ENCODE peak calls at places on chromosome 13, in nine cellular contexts. Q is Panc1, U is tibial artery, J is PC-3, S is fibroblast of the aortic adventitia, V is heart left ventricle, E is breast epithelium, D is osteoblast, M is foreskin fibroblast. H is an unnamed sample.

GRCh38 chr13:100464006-100464405 is 124.6 kb downstream of the GGACT start:
- DNase-seq in S (peak), D (no peak), Q (no peak), E (no peak), V (no peak), U (no peak), M (no peak), J (no peak), H (no peak)

GRCh38 chr13:91417660-91418325 is 19.4 kb downstream of the GPC5 start:
- DNase-seq in S (no peak), E (no peak), D (no peak), J (no peak), V (no peak), M (no peak), U (no peak), Q (no peak), H (no peak)

GRCh38 chr13:73060251-73061160 is 1.7 kb downstream of the KLF5 start:
- DNase-seq in V (peak), S (peak), D (peak), U (peak), J (peak), M (peak), Q (no peak), E (peak), H (peak)

GRCh38 chr13:25473864-25474263 is 102.1 kb downstream of the ATP8A2 start:
- DNase-seq in D (peak), V (no peak), U (no peak), E (no peak), J (no peak), Q (no peak), S (no peak), M (no peak), H (no peak)

GRCh38 chr13:41812851-41813250 is 148.1 kb downstream of the VWA8 start:
- DNase-seq in J (no peak), E (no peak), M (no peak), V (no peak), D (no peak), Q (no peak), U (no peak), S (no peak), H (no peak)

GRCh38 chr13:33290421-33290965 is 4.9 kb upstream of the STARD13 start:
- DNase-seq in E (no peak), J (no peak), M (no peak), D (peak), U (no peak), S (no peak), V (no peak), Q (no peak), H (no peak)

GRCh38 chr13:111521030-111521429 is 200.6 kb downstream of the TEX29 start:
- DNase-seq in J (no peak), V (no peak), Q (no peak), E (no peak), M (no peak), S (no peak), D (no peak), U (no peak), H (no peak)

GRCh38 chr13:102948006-102948405 is 102.2 kb downstream of the ERCC5 start:
- DNase-seq in M (no peak), J (peak), U (no peak), S (peak), V (peak), E (no peak), D (no peak), Q (no peak), H (no peak)

GRCh38 chr13:57633950-57634828 is 2.6 kb downstream of the PCDH17 start:
- DNase-seq in Q (no peak), V (peak), J (no peak), M (no peak), U (peak), S (no peak), E (no peak), D (peak), H (no peak)

GRCh38 chr13:44848956-44849748 is 140.1 kb downstream of the NUFIP1 start:
- DNase-seq in J (no peak), S (no peak), M (no peak), Q (no peak), V (no peak), E (peak), D (no peak), U (peak), H (peak)

GRCh38 chr13:62779146-62779545 is 1363.5 kb upstream of the PCDH20 start:
- DNase-seq in U (no peak), J (no peak), Q (no peak), E (no peak), M (no peak), S (no peak), V (no peak), D (no peak), H (no peak)

GRCh38 chr13:35767256-35767981 is 290.9 kb upstream of the MAB21L1 start:
- DNase-seq in J (no peak), M (no peak), E (no peak), Q (no peak), U (no peak), S (no peak), V (no peak), D (no peak), H (no peak)

GRCh38 chr13:73991384-73991783 is 142.8 kb downstream of the KLF12 start:
- DNase-seq in Q (no peak), M (no peak), D (no peak), J (no peak), V (no peak), E (no peak), S (no peak), U (no peak), H (no peak)

GRCh38 chr13:33236021-33236420 is 49.5 kb downstream of the STARD13 start:
- DNase-seq in M (peak), E (no peak), U (no peak), J (peak), S (peak), V (no peak), Q (no peak), D (peak), H (no peak)

GRCh38 chr13:73880365-73880764 is 253.8 kb downstream of the KLF12 start:
- DNase-seq in Q (no peak), E (no peak), M (no peak), V (no peak), S (no peak), D (no peak), J (no peak), U (no peak), H (peak)

GRCh38 chr13:112441779-112442310 is 65.7 kb downstream of the SPACA7 start:
- DNase-seq in M (no peak), V (no peak), U (no peak), J (no peak), E (no peak), D (peak), S (no peak), Q (no peak), H (no peak)

GRCh38 chr13:92175330-92175729 is 776.9 kb downstream of the GPC5 start:
- DNase-seq in J (peak), U (no peak), Q (no peak), S (peak), M (peak), V (no peak), E (no peak), D (peak), H (peak)

GRCh38 chr13:62287764-62288163 is 872.1 kb upstream of the PCDH20 start:
- DNase-seq in Q (no peak), V (no peak), M (no peak), S (no peak), U (no peak), J (no peak), D (no peak), E (no peak), H (no peak)

GRCh38 chr13:112693831-112694497 is 4.1 kb downstream of the ATP11A start:
- DNase-seq in D (peak), M (peak), S (peak), Q (no peak), V (peak), E (no peak), J (peak), U (peak), H (peak)

GRCh38 chr13:74129500-74130144 is 4.6 kb downstream of the KLF12 start:
- DNase-seq in Q (no peak), U (no peak), D (no peak), E (no peak), J (peak), M (no peak), S (peak), V (no peak), H (peak)

GRCh38 chr13:60583911-60584753 is 187.1 kb downstream of the TDRD3 start:
- DNase-seq in E (no peak), V (no peak), Q (no peak), J (peak), S (peak), U (peak), D (peak), M (peak), H (peak)

GRCh38 chr13:92833071-92833470 is 393.5 kb upstream of the GPC6 start:
- DNase-seq in U (no peak), M (peak), Q (no peak), E (no peak), D (no peak), S (peak), J (peak), V (no peak), H (no peak)

GRCh38 chr13:40064154-40064713 is 408.8 kb downstream of the COG6 start:
- DNase-seq in Q (no peak), S (no peak), M (no peak), J (no peak), E (no peak), V (no peak), D (no peak), U (no peak), H (no peak)

GRCh38 chr13:80305737-80306136 is 35.2 kb downstream of the SPRY2 start:
- DNase-seq in S (peak), V (no peak), E (no peak), D (no peak), Q (no peak), J (no peak), M (no peak), U (no peak), H (no peak)

GRCh38 chr13:98180092-98180491 is 3.0 kb upstream of the RNF113B start:
- DNase-seq in V (no peak), M (no peak), E (no peak), U (no peak), Q (no peak), J (no peak), S (no peak), D (no peak), H (no peak)

GRCh38 chr13:95948646-95949045 is 104.6 kb downstream of the UGGT2 start:
- DNase-seq in Q (no peak), U (no peak), M (peak), D (no peak), V (no peak), J (peak), E (no peak), S (peak), H (peak)

GRCh38 chr13:33403807-33404362 is 118.3 kb upstream of the STARD13 start:
- DNase-seq in U (no peak), Q (no peak), M (no peak), E (no peak), V (no peak), J (no peak), S (no peak), D (no peak), H (peak)

GRCh38 chr13:88544836-88545235 is 873.7 kb downstream of the SLITRK5 start:
- DNase-seq in E (no peak), D (no peak), U (no peak), Q (no peak), S (no peak), M (no peak), V (no peak), J (peak), H (no peak)

GRCh38 chr13:113863511-113864302 is at the start of gene GAS6:
- DNase-seq in M (peak), E (peak), D (peak), J (peak), S (peak), Q (no peak), V (peak), U (no peak), H (peak)

GRCh38 chr13:114282143-114282685 is 813 bp downstream of the UPF3A start:
- DNase-seq in Q (no peak), U (peak), E (no peak), D (peak), J (peak), S (peak), V (peak), M (peak), H (no peak)

GRCh38 chr13:24693862-24694471 is 13.8 kb downstream of the ATP12A start:
- DNase-seq in E (no peak), M (peak), J (peak), U (no peak), D (peak), V (no peak), Q (no peak), S (peak), H (peak)

DNA sequence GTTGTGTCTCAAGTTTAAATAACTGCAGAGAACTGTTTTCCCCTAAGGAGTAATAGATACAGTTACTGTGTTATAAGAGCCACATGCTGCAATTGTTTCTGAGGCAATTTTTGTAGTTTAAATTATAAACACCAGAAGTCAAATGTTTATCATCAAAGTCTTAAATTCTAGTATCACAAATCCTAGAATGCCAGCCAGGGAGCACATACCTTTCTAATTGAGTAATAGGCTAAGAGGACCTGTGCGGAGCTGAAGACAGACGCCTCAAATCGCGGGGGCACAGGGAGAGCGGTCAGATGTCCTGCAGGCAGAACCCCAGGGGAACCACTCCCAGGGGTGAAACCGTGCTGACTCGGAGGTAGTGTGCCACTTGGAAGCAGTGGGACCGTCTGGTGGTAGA is 65.2 kb upstream of the TNFRSF19 start:
- DNase-seq in D (peak), S (peak), E (no peak), V (peak), U (no peak), M (peak), Q (no peak), J (peak), H (peak)
- H3K4me3 ChIP-seq in D (peak), S (no peak), E (no peak), V (peak), U (no peak), M (peak), Q (no peak), J (no peak), H (peak)

GRCh38 chr13:20704459-20705069 is 1.1 kb downstream of the IL17D start:
- DNase-seq in M (no peak), S (no peak), D (peak), V (no peak), U (no peak), E (no peak), J (no peak), Q (no peak), H (no peak)
- TF ChIP-seq CTCF in M (no peak), S (no peak), D (no peak), V (no peak), U (no peak), E (no peak), J (no peak), Q (no peak), H (no peak)

DNA sequence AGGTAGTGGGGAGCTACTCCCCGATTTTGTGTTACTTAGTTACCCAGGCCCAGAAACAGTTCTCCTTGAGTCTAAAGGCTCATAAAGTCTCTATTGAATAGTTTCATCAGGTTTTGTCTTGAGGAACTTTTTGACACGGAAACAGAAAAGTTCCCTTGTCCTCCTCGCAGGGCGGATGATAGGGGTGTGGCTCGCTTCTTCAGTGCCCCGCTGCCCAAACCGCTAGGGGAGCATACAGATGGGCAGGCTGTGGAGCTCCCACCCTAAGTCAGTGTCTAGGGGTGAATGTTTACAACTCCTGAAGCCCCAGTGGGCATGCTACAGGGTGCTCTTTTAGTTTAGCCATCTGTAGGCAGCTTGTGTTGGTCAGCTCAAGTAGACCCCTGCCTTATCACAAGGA is 33.5 kb upstream of the SGCG start:
- DNase-seq in E (no peak), U (no peak), Q (no peak), V (no peak), M (no peak), D (no peak), S (no peak), J (no peak), H (no peak)
- H3K4me3 ChIP-seq in E (no peak), U (no peak), Q (no peak), V (no peak), M (no peak), D (no peak), S (no peak), J (no peak), H (no peak)

DNA sequence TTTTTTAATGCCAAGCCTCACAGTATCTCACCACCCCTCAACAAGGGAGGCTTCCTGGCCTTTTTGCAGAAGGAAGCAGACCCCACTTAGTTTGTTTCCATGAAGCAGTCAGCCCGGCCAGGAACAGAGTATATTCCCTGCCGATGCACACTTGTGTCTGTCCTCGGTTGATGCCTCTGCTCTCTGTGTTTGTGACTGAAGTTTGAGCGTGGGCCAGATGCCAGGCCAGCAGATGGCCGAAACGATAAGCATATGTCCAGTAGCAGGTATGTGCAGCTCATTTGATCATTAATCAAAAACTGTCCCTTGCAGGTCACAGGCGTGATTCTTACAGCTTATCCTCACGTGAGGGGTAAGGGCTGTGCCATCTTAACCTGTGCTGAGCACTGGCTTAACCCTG is 144.0 kb downstream of the IRS2 start:
- DNase-seq in M (no peak), U (no peak), V (no peak), Q (no peak), J (no peak), D (no peak), S (no peak), E (no peak), H (no peak)
- TF ChIP-seq CTCF in M (no peak), U (no peak), V (no peak), Q (no peak), J (no peak), D (no peak), S (no peak), E (no peak), H (no peak)

DNA sequence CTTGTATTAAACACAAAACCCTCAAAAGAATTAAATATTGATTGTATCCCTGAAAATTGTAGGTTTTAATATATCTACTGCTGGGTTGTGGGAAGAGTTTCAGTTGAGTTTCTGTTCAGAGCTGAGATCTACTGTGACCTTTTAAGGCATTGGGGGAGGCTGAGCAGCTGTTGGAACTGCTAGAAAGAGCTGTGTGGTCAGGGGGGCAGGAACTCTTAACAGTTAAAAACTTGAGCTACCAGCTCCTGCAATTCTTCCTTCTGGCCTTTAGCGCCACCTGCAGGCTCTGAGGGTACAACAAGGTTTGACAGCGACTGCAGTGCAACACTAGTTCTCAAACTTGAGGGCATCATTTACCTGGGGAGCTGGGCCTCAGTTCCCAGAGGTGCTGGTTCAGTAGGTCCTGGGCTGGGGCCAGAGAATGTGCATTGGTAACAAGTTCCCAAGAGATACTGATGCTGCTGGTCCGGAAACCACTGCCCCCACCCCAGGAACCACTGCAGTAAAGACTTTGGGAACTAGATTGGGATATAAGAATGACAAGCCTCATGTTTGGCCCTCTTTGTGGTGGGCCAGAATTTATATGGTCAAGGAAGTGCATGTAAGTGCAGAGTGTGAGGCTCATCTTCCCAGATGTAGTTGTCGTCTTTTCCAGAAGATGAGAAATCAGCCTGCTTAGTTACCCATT is 2.5 kb downstream of the RNASEH2B start:
- DNase-seq in V (peak), J (peak), S (peak), U (peak), D (peak), Q (peak), E (peak), M (peak), H (peak)
- H3K4me3 ChIP-seq in V (no peak), J (peak), S (no peak), U (no peak), D (peak), Q (peak), E (no peak), M (no peak), H (peak)

DNA sequence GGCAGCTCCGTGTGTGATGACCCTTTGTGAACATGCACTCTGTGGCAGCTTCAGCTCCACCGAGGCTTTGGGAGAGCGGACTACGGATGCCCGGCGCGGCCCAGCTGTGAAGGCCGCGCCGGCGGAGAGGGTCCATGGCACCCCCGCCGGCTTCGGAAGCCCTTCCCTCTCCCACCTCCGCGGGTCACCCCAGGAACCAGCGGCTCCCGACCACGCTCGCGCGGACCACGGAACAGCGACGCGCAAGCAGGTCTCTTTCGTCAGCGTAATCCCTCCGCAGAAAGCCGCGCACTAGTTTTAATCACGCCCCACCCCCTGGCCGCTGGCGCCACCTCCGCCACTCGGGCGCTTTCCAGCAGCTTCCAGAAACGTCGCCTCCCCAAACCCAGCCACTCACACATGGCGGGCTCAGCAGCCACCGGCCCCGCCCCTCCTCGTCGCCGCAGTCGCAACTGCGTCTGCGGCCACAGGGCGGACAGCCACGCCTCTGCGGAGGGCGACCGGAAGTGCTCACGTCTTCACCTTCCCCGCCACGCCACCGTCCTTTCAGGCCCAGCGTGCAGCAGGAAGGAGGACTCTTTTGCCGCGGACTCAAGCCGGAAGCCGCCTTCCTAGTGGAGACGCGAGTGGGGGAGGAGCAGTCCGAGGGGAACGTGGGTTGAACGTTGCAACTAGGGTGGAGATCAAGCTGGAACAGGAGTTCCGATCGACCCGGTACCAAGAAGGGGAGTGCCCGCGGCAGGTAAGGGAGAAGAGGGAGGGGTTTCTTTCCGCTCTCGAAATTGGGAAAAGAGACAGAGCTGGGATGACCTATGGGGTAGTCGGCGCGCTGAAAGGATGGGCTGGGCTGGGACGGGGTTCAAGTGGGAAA is at the start of gene USPL1:
- DNase-seq in M (peak), S (peak), D (peak), V (peak), U (peak), J (peak), E (peak), Q (peak), H (peak)
- TF ChIP-seq CTCF in M (no peak), S (peak), D (no peak), V (no peak), U (peak), J (no peak), E (peak), Q (no peak), H (no peak)

DNA sequence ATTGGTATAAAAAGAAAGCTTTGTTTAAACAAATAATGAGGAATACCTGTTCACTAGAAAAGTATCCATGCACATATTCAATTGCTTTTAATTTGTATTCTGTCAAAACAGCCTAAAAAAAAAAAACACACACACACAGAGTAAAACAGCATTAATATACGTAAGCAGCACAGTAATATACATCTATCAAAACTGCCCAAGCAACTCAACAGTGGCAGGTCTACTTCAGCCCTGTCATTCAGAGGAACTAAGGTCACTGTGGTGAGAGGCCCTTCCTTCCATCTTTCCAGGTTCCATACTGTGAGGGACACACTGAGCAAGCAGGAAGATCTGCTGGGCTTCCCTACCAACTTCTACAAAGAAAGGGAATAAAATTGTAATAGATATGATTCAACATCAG is 3.8 kb downstream of the PROSER1 start:
- DNase-seq in U (no peak), J (no peak), E (no peak), V (no peak), Q (no peak), S (no peak), D (no peak), M (no peak), H (no peak)
- H3K4me3 ChIP-seq in U (no peak), J (peak), E (no peak), V (no peak), Q (no peak), S (no peak), D (no peak), M (no peak), H (no peak)

H was measured in fibroblast of villous mesenchyme.